ENCODE peak calls at places on chromosomes 4 and X, in nine cellular contexts. N is mesothelial cell of epicardium, Y is WTC11, R is left ventricle myocardium inferior, T is right lobe of liver, G is choroid plexus epithelial cell, E is HFF-Myc, P is HFFc6, B is progenitor cell of endocrine pancreas. F is an unnamed sample.

GRCh38 chr4:136908122-136908521 is 624.2 kb downstream of the PCDH18 start:
- DNase-seq in N (no peak), Y (no peak), R (no peak), T (no peak), G (no peak), E (no peak), P (no peak), B (no peak), F (no peak)

GRCh38 chr4:76640252-76640925 is 205.4 kb downstream of the SHROOM3 start:
- DNase-seq in N (no peak), Y (peak), R (no peak), T (no peak), G (no peak), E (no peak), P (no peak), B (no peak), F (no peak)

GRCh38 chr4:39941682-39942217 is 36.0 kb downstream of the PDS5A start:
- DNase-seq in N (no peak), Y (no peak), R (no peak), T (no peak), G (no peak), E (no peak), P (no peak), B (no peak), F (no peak)

GRCh38 chr4:168923526-168924194 is 86.4 kb downstream of the CBR4 start:
- DNase-seq in N (no peak), Y (peak), R (no peak), T (no peak), G (peak), E (peak), P (peak), B (peak), F (peak)

GRCh38 chr4:7217453-7218310 is 25.3 kb downstream of the SORCS2 start:
- DNase-seq in N (no peak), Y (no peak), R (no peak), T (peak), G (peak), E (no peak), P (no peak), B (no peak), F (no peak)

GRCh38 chrX:46642145-46642544 is 68.6 kb downstream of the CHST7 start:
- DNase-seq in N (no peak), Y (no peak), R (no peak), T (no peak), G (peak), E (no peak), P (peak), B (no peak), F (no peak)

GRCh38 chr4:111991163-111991562 is 154.1 kb upstream of the FAM241A start:
- DNase-seq in N (no peak), Y (no peak), R (no peak), T (no peak), G (no peak), E (no peak), P (no peak), B (no peak), F (peak)

GRCh38 chr4:2337131-2337723 is 75.3 kb upstream of the MXD4 start:
- DNase-seq in N (no peak), Y (no peak), R (no peak), T (no peak), G (no peak), E (no peak), P (no peak), B (no peak), F (no peak)

GRCh38 chr4:185576314-185576713 is 41.0 kb upstream of the PDLIM3 start:
- DNase-seq in N (no peak), Y (no peak), R (no peak), T (no peak), G (no peak), E (no peak), P (no peak), B (no peak), F (no peak)

GRCh38 chr4:94960703-94961102 is 202.9 kb downstream of the BMPR1B start:
- DNase-seq in N (no peak), Y (no peak), R (no peak), T (no peak), G (peak), E (no peak), P (no peak), B (no peak), F (no peak)

GRCh38 chr4:94962484-94962883 is 204.7 kb downstream of the BMPR1B start:
- DNase-seq in N (no peak), Y (no peak), R (no peak), T (no peak), G (no peak), E (no peak), P (no peak), B (no peak), F (no peak)

GRCh38 chr4:94957030-94957429 is 199.3 kb downstream of the BMPR1B start:
- DNase-seq in N (no peak), Y (no peak), R (no peak), T (no peak), G (no peak), E (no peak), P (no peak), B (no peak), F (no peak)

GRCh38 chr4:94961420-94961819 is 203.7 kb downstream of the BMPR1B start:
- DNase-seq in N (no peak), Y (no peak), R (no peak), T (no peak), G (peak), E (no peak), P (no peak), B (no peak), F (no peak)
- TF ChIP-seq CTCF in N (no peak), Y (no peak), R (no peak), T (no peak), G (no peak), E (no peak), P (no peak), B (no peak), F (no peak)

DNA sequence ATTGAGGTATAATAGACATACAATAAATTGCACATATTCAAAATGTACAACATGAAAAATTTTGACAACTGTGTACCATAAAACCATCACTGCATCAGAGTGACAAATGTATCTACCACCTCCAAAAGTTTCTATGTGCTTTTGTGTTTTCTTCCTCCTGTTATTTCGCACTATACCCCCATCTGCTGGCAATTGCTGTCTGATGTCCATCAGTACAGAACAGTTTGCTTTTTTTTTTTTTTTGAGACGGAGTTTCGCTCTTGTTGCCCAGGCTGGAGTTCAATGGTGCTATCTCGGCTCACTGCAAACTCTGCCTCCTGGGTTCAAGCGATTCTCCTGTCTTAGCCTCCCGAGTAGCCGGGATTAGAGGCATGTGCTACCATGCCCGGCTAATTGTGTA is 154.3 kb upstream of the GIMD1 start:
- DNase-seq in N (no peak), Y (no peak), R (no peak), T (no peak), G (peak), E (no peak), P (peak), B (no peak), F (no peak)
- TF ChIP-seq CTCF in N (no peak), Y (no peak), R (no peak), T (no peak), G (peak), E (peak), P (peak), B (no peak), F (no peak)

GRCh38 chrX:68506649-68507048 is 7.8 kb downstream of the YIPF6 start:
- DNase-seq in N (no peak), Y (no peak), R (no peak), T (no peak), G (no peak), E (no peak), P (no peak), B (no peak), F (no peak)

GRCh38 chrX:68508799-68509198 is 9.9 kb downstream of the YIPF6 start:
- DNase-seq in N (no peak), Y (no peak), R (no peak), T (no peak), G (peak), E (no peak), P (peak), B (no peak), F (no peak)

GRCh38 chrX:68511255-68511654 is 12.4 kb downstream of the YIPF6 start:
- DNase-seq in N (no peak), Y (peak), R (no peak), T (no peak), G (peak), E (no peak), P (no peak), B (no peak), F (no peak)
- TF ChIP-seq CTCF in N (peak), Y (peak), R (peak), T (peak), G (peak), E (peak), P (peak), B (peak), F (peak)

DNA sequence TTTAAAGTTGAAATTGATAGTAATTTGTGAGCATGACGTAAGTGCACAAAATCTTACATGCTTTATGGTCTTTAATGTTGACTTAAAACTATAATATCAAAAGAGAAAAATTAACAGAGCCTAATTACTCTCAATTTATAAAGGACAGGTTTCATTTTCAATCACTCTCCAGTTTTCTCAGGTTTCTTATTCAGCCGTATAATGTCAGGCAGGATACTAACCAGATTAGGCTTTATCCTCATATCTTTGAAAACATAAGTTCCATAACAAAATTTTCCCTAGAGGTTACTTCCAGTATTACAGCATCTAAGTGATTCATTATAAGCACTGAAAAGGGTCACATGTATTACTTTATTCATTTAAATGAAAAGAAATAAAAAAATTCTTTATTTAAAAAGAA is 492.1 kb downstream of the PACRGL start:
- DNase-seq in N (no peak), Y (no peak), R (no peak), T (no peak), G (no peak), E (no peak), P (no peak), B (no peak), F (no peak)
- TF ChIP-seq CTCF in N (peak), Y (no peak), R (no peak), T (no peak), G (no peak), E (no peak), P (peak), B (peak), F (no peak)

GRCh38 chrX:26442340-26442739 is 226.4 kb downstream of the MAGEB5 start:
- DNase-seq in N (no peak), Y (no peak), R (no peak), T (no peak), G (peak), E (no peak), P (no peak), B (no peak), F (no peak)
- TF ChIP-seq CTCF in N (peak), Y (no peak), R (peak), T (no peak), G (peak), E (no peak), P (no peak), B (peak), F (no peak)

DNA sequence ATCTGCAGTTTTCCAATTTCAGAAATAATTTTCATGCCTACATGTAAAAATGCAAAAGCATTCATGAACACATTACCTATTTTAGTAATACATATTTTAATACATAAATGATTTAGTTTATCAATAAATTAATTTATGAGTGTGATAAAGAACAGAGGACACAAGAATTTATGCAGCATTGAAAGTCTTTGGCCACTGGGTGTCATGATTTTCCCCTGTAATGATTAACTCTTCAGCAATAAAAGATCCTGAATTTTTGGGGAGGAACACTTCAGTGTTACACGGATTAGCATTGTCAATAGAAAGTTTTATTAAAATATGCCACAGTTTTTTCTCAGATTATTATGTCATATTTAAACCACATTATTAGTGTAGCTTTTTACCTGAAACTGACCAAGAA is 8.6 kb upstream of the VCX2 start:
- DNase-seq in N (no peak), Y (no peak), R (no peak), T (no peak), G (peak), E (no peak), P (no peak), B (no peak), F (no peak)
- TF ChIP-seq CTCF in N (no peak), Y (no peak), R (peak), T (peak), G (no peak), E (no peak), P (no peak), B (peak), F (no peak)

GRCh38 chrX:39289827-39290226 is 488.6 kb downstream of the MID1IP1 start:
- DNase-seq in N (no peak), Y (no peak), R (no peak), T (no peak), G (no peak), E (no peak), P (no peak), B (no peak), F (no peak)

GRCh38 chrX:39298821-39299220 is 497.6 kb downstream of the MID1IP1 start:
- DNase-seq in N (no peak), Y (no peak), R (no peak), T (no peak), G (no peak), E (no peak), P (no peak), B (no peak), F (no peak)

GRCh38 chrX:39296472-39296871 is 495.2 kb downstream of the MID1IP1 start:
- DNase-seq in N (no peak), Y (no peak), R (no peak), T (no peak), G (no peak), E (no peak), P (no peak), B (no peak), F (no peak)

GRCh38 chrX:39293203-39293602 is 491.9 kb downstream of the MID1IP1 start:
- DNase-seq in N (no peak), Y (no peak), R (no peak), T (no peak), G (no peak), E (no peak), P (no peak), B (no peak), F (no peak)
- TF ChIP-seq CTCF in N (no peak), Y (no peak), R (no peak), T (no peak), G (no peak), E (no peak), P (no peak), B (no peak), F (no peak)

GRCh38 chr4:95674451-95675095 is 125.8 kb upstream of the UNC5C start:
- DNase-seq in N (no peak), Y (no peak), R (no peak), T (no peak), G (no peak), E (no peak), P (no peak), B (no peak), F (no peak)
- TF ChIP-seq CTCF in N (no peak), Y (no peak), R (no peak), T (no peak), G (no peak), E (no peak), P (no peak), B (no peak), F (no peak)

DNA sequence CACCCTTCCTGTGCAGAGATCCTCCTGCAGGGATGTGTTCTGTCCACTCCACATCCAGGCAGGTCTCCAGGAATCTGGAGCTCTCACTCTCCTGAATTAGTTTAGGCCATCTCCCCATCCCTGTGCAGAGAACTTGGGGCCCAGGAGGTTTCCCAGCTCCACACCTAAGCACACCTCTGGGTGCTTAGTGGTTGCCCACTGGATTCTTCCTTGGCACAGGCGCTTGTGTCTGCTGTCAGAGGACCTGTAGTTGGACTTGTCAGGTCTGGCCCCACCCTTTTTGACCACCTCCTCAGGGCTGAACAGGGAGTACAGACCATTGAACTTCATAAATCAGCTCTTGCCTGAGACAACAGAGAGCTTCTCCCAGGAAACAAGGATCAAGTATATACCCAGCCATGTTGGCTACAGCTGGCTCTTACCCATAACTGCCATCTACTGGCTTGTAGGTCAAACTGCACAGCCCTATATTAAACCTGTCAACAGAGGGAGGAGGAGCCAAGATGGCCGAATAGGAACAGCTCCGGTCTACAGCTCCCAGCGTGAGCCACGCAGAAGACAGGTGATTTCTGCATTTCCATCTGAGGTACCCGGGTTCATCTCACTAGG is 275.5 kb downstream of the PPARGC1A start:
- DNase-seq in N (no peak), Y (no peak), R (no peak), T (no peak), G (peak), E (no peak), P (no peak), B (no peak), F (no peak)
- TF ChIP-seq CTCF in N (no peak), Y (peak), R (peak), T (peak), G (no peak), E (no peak), P (no peak), B (peak), F (no peak)

F was measured in GM12864.